ENCODE peak calls at places on chromosomes 3 and 15, in five cellular contexts. Q is Peyer's patch, C is hepatocyte, B is HAP-1, O is stomach. Y is an unnamed sample.

GRCh38 chr3:63779227-63779626 is 39.9 kb upstream of the C3orf49 start:
- DNase-seq in O (no peak), B (no peak), C (no peak), Q (no peak), Y (no peak)

GRCh38 chr15:45391746-45392711 is 13.7 kb upstream of the GATM start:
- DNase-seq in C (no peak), Q (peak; percentile 20), B (no peak), O (no peak), Y (no peak)

GRCh38 chr15:48936666-48937065 is 27.1 kb downstream of the SHC4 start:
- DNase-seq in Q (no peak), O (no peak), B (no peak), C (no peak), Y (no peak)

GRCh38 chr15:88484781-88485246 is 17.3 kb downstream of the MRPS11 start:
- DNase-seq in B (peak; percentile 100), C (peak; percentile 37), O (no peak), Q (no peak), Y (no peak)

GRCh38 chr15:63041982-63042878 is at the start of gene TPM1:
- DNase-seq in Q (no peak), C (peak; percentile 81), B (peak; percentile 76), O (peak; percentile 64), Y (no peak)

GRCh38 chr15:57861805-57862586 is 155.5 kb downstream of the POLR2M start:
- DNase-seq in Q (no peak), C (peak; percentile 55), B (no peak), O (no peak), Y (no peak)

GRCh38 chr15:100334456-100334855 is 7.3 kb downstream of the ADAMTS17 start:
- DNase-seq in Q (no peak), O (no peak), B (no peak), C (no peak), Y (no peak)

GRCh38 chr3:129311054-129311902 is 32.6 kb downstream of the HMCES start:
- DNase-seq in Q (no peak), O (no peak), C (no peak), B (no peak), Y (no peak)

GRCh38 chr15:60408438-60409105 is 10.8 kb upstream of the ANXA2 start:
- DNase-seq in C (no peak), Q (no peak), B (no peak), O (no peak), Y (peak; percentile 40)

GRCh38 chr3:32510075-32510724 is 7.5 kb upstream of the CMTM6 start:
- DNase-seq in Q (peak; percentile 69), O (peak; percentile 62), C (peak; percentile 79), B (peak; percentile 78), Y (peak; percentile 81)

GRCh38 chr3:54563661-54564200 is 364.1 kb downstream of the LRTM1 start:
- DNase-seq in B (no peak), Q (no peak), C (no peak), O (no peak), Y (no peak)

GRCh38 chr15:31278056-31278445 is 48.6 kb upstream of the KLF13 start:
- DNase-seq in C (no peak), O (peak; percentile 3), Q (no peak), B (no peak), Y (no peak)

GRCh38 chr15:69164807-69165636 is 4.6 kb downstream of the GLCE start:
- DNase-seq in B (no peak), C (no peak), O (no peak), Q (no peak), Y (no peak)

GRCh38 chr3:179194931-179195330 is 46.8 kb downstream of the PIK3CA start:
- DNase-seq in B (no peak), O (no peak), Q (no peak), C (peak; percentile 9), Y (no peak)

GRCh38 chr3:72180405-72180804 is 395.5 kb upstream of the PROK2 start:
- DNase-seq in C (no peak), Q (no peak), B (no peak), O (no peak), Y (no peak)
- H3K27me3 ChIP-seq in C (no peaks in the 10 kb centered on the region), Q (no peaks in the 10 kb centered on the region), B (peaks cover 10% of the 10 kb centered on the region), O (no peaks in the 10 kb centered on the region), Y (peaks cover 12% of the 10 kb centered on the region)

DNA sequence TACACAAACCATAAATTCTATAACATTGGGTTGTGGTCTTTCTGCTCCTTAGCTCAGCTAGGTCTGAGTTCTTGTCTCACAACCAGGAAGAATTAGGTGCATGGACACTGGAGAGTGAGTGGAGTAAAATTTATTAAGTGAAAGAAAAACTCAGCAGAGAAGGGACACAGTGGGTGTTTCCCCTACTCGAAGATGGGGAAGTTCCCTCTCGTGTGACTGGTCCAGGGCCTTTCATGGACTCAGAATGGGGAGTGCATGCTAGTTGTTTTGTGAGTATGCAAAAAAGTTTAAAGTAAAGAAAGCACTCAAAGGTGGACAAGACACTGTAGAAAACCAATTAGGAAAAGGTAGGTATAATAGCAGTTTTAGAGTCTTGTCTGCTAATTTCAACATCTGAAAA is 215.5 kb upstream of the RORA start:
- DNase-seq in Q (no peak), O (no peak), B (no peak), C (no peak), Y (no peak)
- H3K9me3 ChIP-seq in Q (no peaks in the 10 kb centered on the region), O (no peaks in the 10 kb centered on the region), B (peaks cover 8% of the 10 kb centered on the region), C (no peaks in the 10 kb centered on the region), Y (no peaks in the 10 kb centered on the region)

GRCh38 chr3:30691944-30692343 is 85.5 kb downstream of the TGFBR2 start:
- DNase-seq in O (no peak), C (no peak), B (no peak), Q (no peak), Y (no peak)

GRCh38 chr3:30688776-30689175 is 82.4 kb downstream of the TGFBR2 start:
- DNase-seq in B (no peak), O (no peak), Q (no peak), C (no peak), Y (no peak)

GRCh38 chr3:30689202-30689641 is 82.8 kb downstream of the TGFBR2 start:
- DNase-seq in B (no peak), O (peak; percentile 64), Q (no peak), C (peak; percentile 27), Y (no peak)

GRCh38 chr3:30691249-30691880 is 85.0 kb downstream of the TGFBR2 start:
- DNase-seq in Q (no peak), O (no peak), B (no peak), C (no peak), Y (no peak)

DNA sequence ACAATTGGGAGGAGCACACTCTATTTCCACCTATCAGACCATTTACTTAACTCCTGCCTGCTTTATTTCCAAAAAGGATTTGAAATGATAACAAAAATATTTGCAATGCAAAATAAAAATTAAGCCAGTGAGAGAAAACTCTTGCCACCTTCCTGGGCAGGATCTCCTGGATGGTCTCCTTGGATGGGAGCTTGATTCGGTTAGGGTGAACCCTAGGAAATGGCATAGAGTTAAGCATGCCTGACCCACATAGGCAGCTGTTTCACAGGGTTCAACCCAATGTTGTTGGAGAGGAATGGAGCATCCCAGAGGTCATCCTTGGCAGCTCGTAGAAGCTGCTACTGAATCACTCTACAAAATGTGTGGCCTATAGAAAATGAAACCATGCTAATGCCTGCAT is 83.8 kb downstream of the TGFBR2 start:
- DNase-seq in O (no peak), B (no peak), Q (no peak), C (no peak), Y (no peak)
- H3K36me3 ChIP-seq in O (peaks cover 30% of the 10 kb centered on the region), B (peaks cover 4% of the 10 kb centered on the region), Q (no peaks in the 10 kb centered on the region), C (no peaks in the 10 kb centered on the region), Y (peaks cover 75% of the 10 kb centered on the region)

GRCh38 chr3:147410126-147410517 is 957 bp downstream of the ZIC1 start:
- DNase-seq in C (no peak), O (no peak), Q (no peak), B (no peak), Y (no peak)
- H3K27me3 ChIP-seq in C (peaks cover 98% of the 10 kb centered on the region), O (peaks cover 100% of the 10 kb centered on the region), Q (peaks cover 83% of the 10 kb centered on the region), B (no peaks in the 10 kb centered on the region), Y (peaks cover 36% of the 10 kb centered on the region)

GRCh38 chr15:79918278-79918677 is 21.5 kb upstream of the MTHFS start:
- DNase-seq in Q (no peak), O (no peak), C (peak; percentile 61), B (no peak), Y (no peak)
- H3K9me3 ChIP-seq in Q (peaks cover 27% of the 10 kb centered on the region), O (peaks cover 54% of the 10 kb centered on the region), C (no peaks in the 10 kb centered on the region), B (peaks cover 32% of the 10 kb centered on the region), Y (peaks cover 65% of the 10 kb centered on the region)

Y was measured in CD4-positive, CD25-positive, alpha-beta regulatory T cell.